ENCODE peak calls at places on chromosomes 13 and 19, in six cellular contexts. P is heart right ventricle, K is breast epithelium, D is psoas muscle, T is lung, O is cardiac muscle cell. M is an unnamed sample. For H3K4me1, the result is how much of the 10 kb centered on the place peaks cover.

GRCh38 chr13:39038569-39038898 is 278 bp downstream of the NHLRC3 start:
- DNase-seq in P (no peak), K (no peak), D (no peak), T (peak), O (no peak), M (no peak)

GRCh38 chr13:34340534-34340933 is 522.6 kb downstream of the RFC3 start:
- DNase-seq in P (no peak), K (no peak), D (no peak), T (no peak), O (no peak), M (no peak)

GRCh38 chr19:49390131-49390977 is 2.3 kb downstream of the KASH5 start:
- DNase-seq in P (no peak), K (no peak), D (no peak), T (no peak), O (no peak), M (no peak)

GRCh38 chr19:44345969-44346368 is 10.5 kb downstream of the ZNF112 start:
- DNase-seq in P (no peak), K (no peak), D (no peak), T (no peak), O (no peak), M (no peak)

GRCh38 chr19:1618157-1619093 is 13.2 kb upstream of the UQCR11 start:
- DNase-seq in P (no peak), K (no peak), D (no peak), T (no peak), O (peak), M (peak)

GRCh38 chr19:16118489-16119033 is 6.9 kb downstream of the RAB8A start:
- DNase-seq in P (no peak), K (no peak), D (peak), T (no peak), O (no peak), M (no peak)

GRCh38 chr13:21243045-21243842 is 66.8 kb downstream of the MRPL57 start:
- DNase-seq in P (no peak), K (no peak), D (no peak), T (no peak), O (no peak), M (peak)

GRCh38 chr19:4575267-4575793 is 15.8 kb upstream of the SEMA6B start:
- DNase-seq in P (peak), K (peak), D (peak), T (peak), O (peak), M (peak)

GRCh38 chr19:40604647-40605200 is 3.6 kb downstream of the LTBP4 start:
- DNase-seq in P (peak), K (no peak), D (no peak), T (no peak), O (no peak), M (peak)

GRCh38 chr13:91187522-91187921 is 160.0 kb upstream of the MIR17HG start:
- DNase-seq in P (no peak), K (no peak), D (no peak), T (no peak), O (no peak), M (no peak)

GRCh38 chr13:114108894-114109293 is 23.5 kb downstream of the RASA3 start:
- DNase-seq in P (no peak), K (no peak), D (peak), T (no peak), O (no peak), M (no peak)
- H3K4me1 ChIP-seq in P (under half), K (under half), D (half or more), T (under half), O (under half), M (under half)

GRCh38 chr19:51784922-51785690 is 9.9 kb upstream of the FPR3 start:
- DNase-seq in P (peak), K (peak), D (peak), T (peak), O (no peak), M (peak)
- H3K4me1 ChIP-seq in P (under half), K (under half), D (under half), T (under half), O (under half), M (under half)

GRCh38 chr19:10567696-10568443 is 909 bp downstream of the CDKN2D start:
- DNase-seq in P (no peak), K (no peak), D (no peak), T (no peak), O (no peak), M (no peak)
- H3K4me1 ChIP-seq in P (under half), K (under half), D (under half), T (under half), O (under half), M (under half)

DNA sequence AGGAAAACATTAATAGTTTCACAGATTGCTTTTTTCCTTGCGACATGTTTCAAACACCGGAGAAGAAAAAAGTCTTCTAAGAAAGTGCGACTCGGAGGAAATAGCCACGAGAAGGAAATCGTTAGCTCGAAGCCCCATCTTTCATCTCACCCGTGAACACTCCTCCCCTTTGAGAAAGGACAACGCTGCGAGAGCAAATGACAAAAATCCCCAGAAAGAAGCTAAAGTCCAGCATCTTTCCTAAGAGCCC is 65.5 kb downstream of the KCNRG start:
- DNase-seq in P (no peak), K (no peak), D (no peak), T (no peak), O (no peak), M (no peak)
- H3K4me1 ChIP-seq in P (under half), K (under half), D (under half), T (under half), O (under half), M (under half)

GRCh38 chr19:14177496-14178074 is 28.4 kb downstream of the ADGRL1 start:
- DNase-seq in P (no peak), K (no peak), D (no peak), T (no peak), O (no peak), M (no peak)

GRCh38 chr19:14174883-14175282 is 31.1 kb downstream of the ADGRL1 start:
- DNase-seq in P (no peak), K (no peak), D (no peak), T (no peak), O (no peak), M (no peak)

DNA sequence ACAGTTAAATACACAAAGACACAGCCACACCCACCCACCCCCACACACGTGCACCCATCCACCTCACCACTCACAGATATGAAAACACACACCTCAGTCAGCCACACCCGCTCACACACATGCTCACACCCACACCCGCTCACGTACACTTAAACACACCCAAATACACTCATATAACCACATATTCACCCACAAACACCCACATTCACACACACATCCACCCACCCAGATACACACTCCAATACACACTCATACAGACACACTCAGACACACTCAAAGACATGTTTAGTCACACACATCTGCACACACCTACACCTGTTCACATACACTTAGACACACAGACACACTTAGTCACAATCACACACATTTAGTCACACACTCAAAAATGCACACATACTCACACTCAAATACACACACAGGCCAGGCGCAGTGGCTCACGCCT is 30.6 kb downstream of the ADGRL1 start:
- DNase-seq in P (no peak), K (no peak), D (no peak), T (no peak), O (no peak), M (no peak)
- H3K4me1 ChIP-seq in P (under half), K (under half), D (under half), T (under half), O (under half), M (under half)

GRCh38 chr19:48332351-48332661 is 7.0 kb downstream of the EMP3 start:
- DNase-seq in P (no peak), K (no peak), D (no peak), T (no peak), O (no peak), M (no peak)

GRCh38 chr19:48333467-48334384 is 8.4 kb downstream of the EMP3 start:
- DNase-seq in P (peak), K (peak), D (peak), T (peak), O (peak), M (peak)

GRCh38 chr19:48330012-48330681 is 4.8 kb downstream of the EMP3 start:
- DNase-seq in P (peak), K (peak), D (peak), T (peak), O (peak), M (no peak)

GRCh38 chr19:48329167-48329891 is 4.0 kb downstream of the EMP3 start:
- DNase-seq in P (no peak), K (no peak), D (no peak), T (no peak), O (no peak), M (peak)

DNA sequence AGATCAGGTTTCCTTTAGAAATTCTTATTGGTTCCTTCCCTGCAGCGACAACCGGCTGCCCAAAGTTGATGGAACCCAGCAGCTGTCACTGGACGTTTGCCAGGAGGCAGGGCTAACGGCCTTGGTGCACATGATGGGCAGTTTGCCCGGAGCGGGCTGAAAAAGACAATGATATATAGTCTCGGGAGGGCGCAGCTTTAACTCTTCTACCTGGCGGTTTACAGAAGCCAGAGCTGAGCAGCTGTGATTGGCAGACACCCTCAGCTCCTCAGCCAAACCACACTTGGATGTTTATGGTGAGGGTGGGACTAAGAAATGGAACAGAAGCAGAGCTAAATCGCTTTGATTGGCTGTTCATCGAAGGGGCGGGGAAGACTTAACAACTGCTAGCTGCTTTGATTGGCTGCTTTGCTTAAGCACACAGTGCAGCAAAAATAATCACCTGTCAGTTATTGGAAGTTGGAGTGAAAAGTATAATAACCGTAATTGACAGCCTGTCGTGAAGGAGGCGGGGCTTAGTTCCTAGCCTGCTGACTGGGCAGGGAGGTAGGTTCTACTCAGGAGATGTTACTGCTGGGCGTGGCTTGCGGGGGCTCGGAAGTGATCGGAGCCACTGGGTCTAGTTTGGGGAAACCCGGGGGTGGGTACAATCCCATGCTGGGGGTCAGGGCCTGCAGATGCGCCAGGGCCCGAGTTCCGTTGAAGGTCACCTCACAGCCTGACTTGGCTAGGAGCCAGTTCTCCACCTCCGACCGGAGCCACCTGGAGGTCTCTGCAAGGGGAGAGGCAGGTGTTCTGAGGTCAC is 7.5 kb downstream of the EMP3 start:
- DNase-seq in P (peak), K (peak), D (peak), T (peak), O (peak), M (peak)
- H3K4me1 ChIP-seq in P (under half), K (under half), D (under half), T (under half), O (under half), M (half or more)

M was measured in K562.